ENCODE peak calls at places on chromosome 19, in ten cellular contexts. R is stimulated activated CD4-positive, alpha-beta T cell treated with anti-CD3 and anti-CD28 coated beads, Interleukin-4, amount 100 ng/mL, for 48 hours; C is COR-L47; M is NAMALWA; F is GDM1; X is GM23338; P is HFF-Myc; K is cardiac fibroblast; T is RWPE2; Q is activated naive CD4-positive, alpha-beta T cell treated with anti-CD3 and anti-CD28 coated beads for 36 hours. W is an unnamed sample.

GRCh38 chr19:13068064-13068807 is 34.4 kb downstream of the LYL1 start:
- DNase-seq in K (no peak), T (no peak), Q (no peak), P (no peak), M (no peak), X (no peak), F (no peak), R (no peak), C (no peak), W (no peak)

GRCh38 chr19:6536138-6536671 is 5.4 kb downstream of the TNFSF9 start:
- DNase-seq in C (peak), P (no peak), K (peak), X (peak), M (peak), T (no peak), F (peak), Q (peak), R (peak), W (peak)

GRCh38 chr19:3175761-3176714 is 2.5 kb upstream of the S1PR4 start:
- DNase-seq in F (no peak), R (no peak), K (peak), P (peak), M (peak), C (peak), T (peak), X (no peak), Q (no peak), W (no peak)

GRCh38 chr19:19514215-19514633 is 1.1 kb downstream of the TSSK6 start:
- DNase-seq in R (no peak), F (no peak), C (no peak), Q (no peak), P (no peak), X (no peak), M (no peak), T (no peak), K (peak), W (no peak)

GRCh38 chr19:46475976-46476375 is 4.6 kb upstream of the PNMA8A start:
- DNase-seq in Q (no peak), P (no peak), R (no peak), K (peak), T (no peak), X (no peak), F (no peak), M (no peak), C (no peak), W (no peak)

GRCh38 chr19:48967346-48968178 is 2.5 kb downstream of the FTL start:
- DNase-seq in C (no peak), X (no peak), P (no peak), M (peak), Q (no peak), R (no peak), K (peak), T (no peak), F (no peak), W (no peak)

GRCh38 chr19:35029737-35030256 is 473 bp upstream of the SCN1B start:
- DNase-seq in K (no peak), M (no peak), Q (no peak), F (no peak), C (no peak), T (no peak), P (no peak), R (no peak), X (peak), W (no peak)

GRCh38 chr19:30358319-30358718 is 13.9 kb upstream of the ZNF536 start:
- DNase-seq in P (no peak), T (no peak), X (no peak), F (no peak), K (no peak), M (no peak), R (no peak), C (no peak), Q (no peak), W (no peak)

GRCh38 chr19:8462601-8463000 is 17.8 kb downstream of the HNRNPM start:
- DNase-seq in C (no peak), P (no peak), F (no peak), Q (no peak), M (no peak), R (no peak), T (no peak), X (no peak), K (no peak), W (no peak)

GRCh38 chr19:17775991-17776803 is 18.7 kb upstream of the B3GNT3 start:
- DNase-seq in T (no peak), M (peak), R (no peak), Q (no peak), P (no peak), X (no peak), K (peak), C (no peak), F (no peak), W (no peak)